ENCODE peak calls at places on chromosomes 1 and 21, in ten cellular contexts. D is esophagus squamous epithelium, Z is uterus, Q is body of pancreas, B is A549, E is heart left ventricle, G is stomach, I is ovary, H is testis, Y is IMR-90. K is an unnamed sample.

GRCh38 chr1:98289296-98289695 is 368.5 kb upstream of the DPYD start:
- DNase-seq in D (no peak), Z (no peak), Q (no peak), B (no peak), E (no peak), G (no peak), I (no peak), H (no peak), Y (no peak), K (no peak)

GRCh38 chr1:8712413-8713229 is 104.8 kb downstream of the RERE start:
- DNase-seq in D (no peak), Z (no peak), Q (no peak), B (peak; percentile 93), E (no peak), G (no peak), I (no peak), H (no peak), Y (peak; percentile 96), K (no peak)

GRCh38 chr1:238340989-238341388 is 450.3 kb upstream of the ZP4 start:
- DNase-seq in D (no peak), Z (no peak), Q (no peak), B (no peak), E (no peak), G (no peak), I (no peak), H (no peak), Y (no peak), K (no peak)

GRCh38 chr1:37308571-37308960 is 165.8 kb upstream of the ZC3H12A start:
- DNase-seq in D (no peak), Z (no peak), Q (no peak), B (no peak), E (no peak), G (no peak), I (no peak), H (peak; percentile 81), Y (no peak), K (no peak)

GRCh38 chr1:83756984-83757717 is 241.8 kb downstream of the TTLL7 start:
- DNase-seq in D (no peak), Z (no peak), Q (no peak), B (no peak), E (no peak), G (no peak), I (no peak), H (peak; percentile 15), Y (no peak), K (no peak)

GRCh38 chr1:2020310-2020655 is 1.1 kb downstream of the GABRD start:
- DNase-seq in D (no peak), Z (no peak), Q (no peak), B (no peak), E (no peak), G (no peak), I (no peak), H (no peak), Y (no peak), K (no peak)

GRCh38 chr1:65177457-65177856 is 29.5 kb downstream of the AK4 start:
- DNase-seq in D (no peak), Z (no peak), Q (no peak), B (no peak), E (no peak), G (no peak), I (no peak), H (no peak), Y (peak; percentile 68), K (no peak)

GRCh38 chr1:6599141-6599975 is 3.3 kb downstream of the KLHL21 start:
- DNase-seq in D (no peak), Z (no peak), Q (peak; percentile 48), B (no peak), E (no peak), G (no peak), I (no peak), H (no peak), Y (no peak), K (peak; percentile 87)

GRCh38 chr1:33094971-33095604 is 14.1 kb downstream of the AZIN2 start:
- DNase-seq in D (no peak), Z (peak; percentile 67), Q (peak; percentile 71), B (peak; percentile 65), E (no peak), G (peak; percentile 70), I (peak; percentile 60), H (peak; percentile 86), Y (peak; percentile 71), K (peak; percentile 91)

GRCh38 chr1:114468710-114469468 is 42.1 kb downstream of the TRIM33 start:
- DNase-seq in D (no peak), Z (no peak), Q (no peak), B (no peak), E (no peak), G (no peak), I (no peak), H (no peak), Y (peak; percentile 23), K (no peak)

GRCh38 chr1:228372183-228373003 is 34.2 kb downstream of the TRIM11 start:
- DNase-seq in D (no peak), Z (no peak), Q (peak; percentile 65), B (no peak), E (peak; percentile 41), G (no peak), I (no peak), H (peak; percentile 46), Y (no peak), K (peak; percentile 80)

GRCh38 chr21:27674037-27674436 is 707.1 kb upstream of the ADAMTS5 start:
- DNase-seq in D (no peak), Z (no peak), Q (no peak), B (no peak), E (no peak), G (no peak), I (no peak), H (no peak), Y (peak; percentile 88), K (no peak)

GRCh38 chr21:27346041-27346448 is 379.2 kb upstream of the ADAMTS5 start:
- DNase-seq in D (no peak), Z (no peak), Q (no peak), B (no peak), E (no peak), G (no peak), I (no peak), H (no peak), Y (peak; percentile 68), K (no peak)

GRCh38 chr1:11746092-11746491 is 10.2 kb downstream of the AGTRAP start:
- DNase-seq in D (no peak), Z (no peak), Q (peak; percentile 74), B (no peak), E (no peak), G (no peak), I (no peak), H (no peak), Y (peak; percentile 42), K (no peak)

GRCh38 chr1:24898152-24898908 is 31.7 kb downstream of the RUNX3 start:
- DNase-seq in D (no peak), Z (no peak), Q (peak; percentile 61), B (peak; percentile 39), E (no peak), G (peak; percentile 65), I (no peak), H (peak; percentile 50), Y (peak; percentile 12), K (peak; percentile 90)

GRCh38 chr1:213464786-213465460 is 413.9 kb downstream of the RPS6KC1 start:
- DNase-seq in D (no peak), Z (no peak), Q (no peak), B (no peak), E (no peak), G (no peak), I (no peak), H (no peak), Y (no peak), K (no peak)

GRCh38 chr21:44038063-44038462 is 26.0 kb downstream of the TRAPPC10 start:
- DNase-seq in D (no peak), Z (no peak), Q (no peak), B (no peak), E (no peak), G (no peak), I (no peak), H (no peak), Y (no peak), K (no peak)

GRCh38 chr1:239998312-239998649 is 93.4 kb upstream of the FMN2 start:
- DNase-seq in D (no peak), Z (no peak), Q (no peak), B (no peak), E (no peak), G (no peak), I (no peak), H (no peak), Y (no peak), K (no peak)
- H3K4me3 ChIP-seq in D (no peak overlapping the region), Z (no peak overlapping the region), Q (no peak overlapping the region), B (peak overlapping the region; percentile 63), E (peak overlapping the region; percentile 42), G (peak overlapping the region; percentile 52), I (no peak overlapping the region), H (peak overlapping the region; percentile 53), Y (peak overlapping the region; percentile 50), K (no peak overlapping the region)

GRCh38 chr1:44114098-44114497 is 4.5 kb upstream of the KLF17 start:
- DNase-seq in D (no peak), Z (no peak), Q (no peak), B (no peak), E (no peak), G (no peak), I (no peak), H (no peak), Y (no peak), K (no peak)
- TF ChIP-seq POLR2A in D (no peak), Z (no peak), Q (no peak), B (no peak), E (no peak), G (no peak), I (no peak), H (no peak), Y (no peak), K (no peak)

GRCh38 chr1:248802454-248802853 is 23.3 kb downstream of the SH3BP5L start:
- DNase-seq in D (no peak), Z (no peak), Q (no peak), B (no peak), E (no peak), G (no peak), I (no peak), H (no peak), Y (no peak), K (no peak)
- TF ChIP-seq CTCF in D (no peak), Z (no peak), Q (no peak), B (no peak), E (no peak), G (no peak), I (no peak), H (no peak), Y (no peak), K (no peak)

GRCh38 chr1:109214695-109215623 is 1.2 kb downstream of the SARS1 start:
- DNase-seq in D (no peak), Z (peak; percentile 54), Q (peak; percentile 65), B (peak; percentile 72), E (peak; percentile 48), G (peak; percentile 40), I (no peak), H (peak; percentile 51), Y (peak; percentile 95), K (peak; percentile 47)

GRCh38 chr1:109213345-109213823 is 334 bp upstream of the SARS1 start:
- DNase-seq in D (no peak), Z (no peak), Q (no peak), B (no peak), E (no peak), G (no peak), I (no peak), H (no peak), Y (no peak), K (no peak)

GRCh38 chr1:109218516-109218915 is 4.8 kb downstream of the SARS1 start:
- DNase-seq in D (no peak), Z (no peak), Q (no peak), B (no peak), E (no peak), G (peak; percentile 55), I (no peak), H (peak; percentile 62), Y (no peak), K (no peak)

GRCh38 chr1:109213824-109214693 is at the start of gene SARS1:
- DNase-seq in D (no peak), Z (peak; percentile 82), Q (peak; percentile 92), B (peak; percentile 81), E (peak; percentile 90), G (peak; percentile 92), I (peak; percentile 91), H (peak; percentile 90), Y (peak; percentile 80), K (peak; percentile 97)

GRCh38 chr1:109216662-109217061 is 2.9 kb downstream of the SARS1 start:
- DNase-seq in D (no peak), Z (no peak), Q (no peak), B (no peak), E (no peak), G (no peak), I (no peak), H (no peak), Y (no peak), K (no peak)
- H3K4me3 ChIP-seq in D (no peak overlapping the region), Z (no peak overlapping the region), Q (no peak overlapping the region), B (no peak overlapping the region), E (no peak overlapping the region), G (no peak overlapping the region), I (no peak overlapping the region), H (no peak overlapping the region), Y (no peak overlapping the region), K (no peak overlapping the region)

K was measured in lower leg skin.